ENCODE peak calls at places on chromosomes 16 and 17, in eight cellular contexts. S is NB4; T is cardiac fibroblast; V is tibial nerve; F is CD8-positive, alpha-beta T cell; A is tibial artery; H is esophagus squamous epithelium; Q is fibroblast of the aortic adventitia. K is an unnamed sample.

GRCh38 chr16:88699180-88699579 is 7.0 kb downstream of the RNF166 start:
- DNase-seq in S (no peak), T (no peak), V (no peak), F (no peak), A (no peak), H (no peak), Q (no peak), K (no peak)

GRCh38 chr17:8922451-8922850 is 43.1 kb downstream of the PIK3R5 start:
- DNase-seq in S (peak; percentile 77), T (peak; percentile 88), V (no peak), F (no peak), A (no peak), H (no peak), Q (peak; percentile 81), K (peak; percentile 87)

GRCh38 chr17:72136692-72137550 is 16.1 kb downstream of the SOX9 start:
- DNase-seq in S (no peak), T (no peak), V (no peak), F (no peak), A (no peak), H (no peak), Q (peak; percentile 35), K (no peak)

GRCh38 chr16:66871840-66872239 is 8.5 kb upstream of the PDP2 start:
- DNase-seq in S (no peak), T (no peak), V (no peak), F (no peak), A (no peak), H (no peak), Q (no peak), K (no peak)

GRCh38 chr17:37848690-37849616 is 75.3 kb upstream of the TBC1D3K start:
- DNase-seq in S (peak; percentile 85), T (peak; percentile 39), V (no peak), F (no peak), A (no peak), H (no peak), Q (no peak), K (peak; percentile 80)

GRCh38 chr16:80231888-80232287 is 308.9 kb upstream of the DYNLRB2 start:
- DNase-seq in S (no peak), T (peak; percentile 2), V (no peak), F (no peak), A (no peak), H (no peak), Q (peak; percentile 58), K (peak; percentile 10)

GRCh38 chr16:3243882-3244281 is 8.9 kb upstream of the ZNF200 start:
- DNase-seq in S (no peak), T (no peak), V (no peak), F (no peak), A (no peak), H (no peak), Q (no peak), K (no peak)

GRCh38 chr17:59381716-59382570 is 50.5 kb downstream of the YPEL2 start:
- DNase-seq in S (no peak), T (peak; percentile 48), V (no peak), F (no peak), A (peak; percentile 75), H (no peak), Q (peak; percentile 25), K (no peak)

GRCh38 chr16:83744521-83744981 is 63.2 kb upstream of the HSBP1 start:
- DNase-seq in S (peak; percentile 86), T (no peak), V (no peak), F (no peak), A (peak; percentile 65), H (no peak), Q (no peak), K (peak; percentile 45)

GRCh38 chr16:89066746-89067145 is 26.9 kb upstream of the ACSF3 start:
- DNase-seq in S (no peak), T (no peak), V (no peak), F (no peak), A (no peak), H (no peak), Q (no peak), K (no peak)

GRCh38 chr17:17692353-17693252 is 11.3 kb downstream of the RAI1 start:
- DNase-seq in S (no peak), T (no peak), V (no peak), F (no peak), A (no peak), H (no peak), Q (no peak), K (no peak)

GRCh38 chr17:65819810-65820209 is 258.4 kb upstream of the AXIN2 start:
- DNase-seq in S (no peak), T (no peak), V (no peak), F (no peak), A (no peak), H (no peak), Q (no peak), K (no peak)

GRCh38 chr16:70694517-70695218 is 8.8 kb upstream of the MTSS2 start:
- DNase-seq in S (no peak), T (no peak), V (no peak), F (no peak), A (no peak), H (no peak), Q (no peak), K (no peak)

GRCh38 chr16:49500211-49500610 is 126.6 kb downstream of the C16orf78 start:
- DNase-seq in S (no peak), T (no peak), V (no peak), F (no peak), A (no peak), H (no peak), Q (no peak), K (no peak)

GRCh38 chr16:49497466-49497865 is 123.9 kb downstream of the C16orf78 start:
- DNase-seq in S (no peak), T (no peak), V (no peak), F (no peak), A (peak; percentile 11), H (no peak), Q (no peak), K (no peak)

GRCh38 chr16:49496656-49497055 is 123.1 kb downstream of the C16orf78 start:
- DNase-seq in S (no peak), T (no peak), V (no peak), F (no peak), A (peak; percentile 7), H (no peak), Q (no peak), K (no peak)

GRCh38 chr16:49498241-49499017 is 124.8 kb downstream of the C16orf78 start:
- DNase-seq in S (no peak), T (no peak), V (no peak), F (no peak), A (no peak), H (no peak), Q (no peak), K (no peak)

GRCh38 chr16:49499018-49499785 is 125.6 kb downstream of the C16orf78 start:
- DNase-seq in S (no peak), T (no peak), V (no peak), F (no peak), A (peak; percentile 12), H (no peak), Q (no peak), K (no peak)
- H3K4me3 ChIP-seq in S (no peak overlapping the region), T (no peak overlapping the region), V (no peak overlapping the region), F (no peak overlapping the region), A (no peak overlapping the region), H (no peak overlapping the region), Q (no peak overlapping the region), K (no peak overlapping the region)

DNA sequence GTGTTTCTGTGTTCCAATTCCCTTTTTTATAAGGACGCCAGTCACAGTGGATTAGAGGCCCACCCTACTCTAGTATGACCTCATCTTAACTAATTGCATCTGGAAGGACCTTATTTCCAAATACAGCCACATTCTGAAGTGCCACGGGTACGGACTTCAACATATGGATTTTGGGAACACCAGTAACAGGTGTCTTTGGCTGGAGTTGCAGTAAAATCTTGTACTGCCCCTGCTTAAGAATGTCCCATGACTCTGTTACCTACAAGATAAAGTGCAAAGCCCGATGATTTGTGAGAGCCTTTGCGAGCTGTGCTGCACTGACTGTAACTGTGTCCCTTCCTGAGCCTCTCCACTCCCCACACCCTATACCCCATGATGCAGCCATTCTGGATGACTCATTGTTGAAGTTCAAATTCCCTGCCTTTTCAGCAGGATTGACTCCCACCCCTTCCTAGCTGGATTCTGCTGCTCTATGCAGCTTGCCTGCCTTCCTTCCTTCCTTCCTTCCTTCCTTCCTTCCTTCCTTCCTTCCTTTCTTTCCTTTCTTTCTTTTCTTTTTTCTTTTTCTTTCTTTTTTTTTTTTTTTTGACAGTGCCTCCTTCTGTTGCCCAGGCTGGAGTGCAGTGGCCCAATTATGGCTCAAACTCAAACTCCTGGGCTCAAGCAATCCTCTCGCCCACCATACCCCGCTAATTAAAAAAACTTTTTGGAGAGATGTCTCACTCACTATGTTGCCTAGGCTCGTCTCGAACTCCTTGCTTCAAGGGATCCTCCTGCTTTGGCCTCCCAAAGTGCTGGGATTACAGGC is 2.1 kb downstream of the HCRT start:
- DNase-seq in S (no peak), T (peak; percentile 25), V (no peak), F (no peak), A (no peak), H (no peak), Q (peak; percentile 28), K (peak; percentile 38)
- TF ChIP-seq CTCF in S (no peak), T (no peak), V (no peak), F (no peak), A (no peak), H (no peak), Q (no peak), K (no peak)

DNA sequence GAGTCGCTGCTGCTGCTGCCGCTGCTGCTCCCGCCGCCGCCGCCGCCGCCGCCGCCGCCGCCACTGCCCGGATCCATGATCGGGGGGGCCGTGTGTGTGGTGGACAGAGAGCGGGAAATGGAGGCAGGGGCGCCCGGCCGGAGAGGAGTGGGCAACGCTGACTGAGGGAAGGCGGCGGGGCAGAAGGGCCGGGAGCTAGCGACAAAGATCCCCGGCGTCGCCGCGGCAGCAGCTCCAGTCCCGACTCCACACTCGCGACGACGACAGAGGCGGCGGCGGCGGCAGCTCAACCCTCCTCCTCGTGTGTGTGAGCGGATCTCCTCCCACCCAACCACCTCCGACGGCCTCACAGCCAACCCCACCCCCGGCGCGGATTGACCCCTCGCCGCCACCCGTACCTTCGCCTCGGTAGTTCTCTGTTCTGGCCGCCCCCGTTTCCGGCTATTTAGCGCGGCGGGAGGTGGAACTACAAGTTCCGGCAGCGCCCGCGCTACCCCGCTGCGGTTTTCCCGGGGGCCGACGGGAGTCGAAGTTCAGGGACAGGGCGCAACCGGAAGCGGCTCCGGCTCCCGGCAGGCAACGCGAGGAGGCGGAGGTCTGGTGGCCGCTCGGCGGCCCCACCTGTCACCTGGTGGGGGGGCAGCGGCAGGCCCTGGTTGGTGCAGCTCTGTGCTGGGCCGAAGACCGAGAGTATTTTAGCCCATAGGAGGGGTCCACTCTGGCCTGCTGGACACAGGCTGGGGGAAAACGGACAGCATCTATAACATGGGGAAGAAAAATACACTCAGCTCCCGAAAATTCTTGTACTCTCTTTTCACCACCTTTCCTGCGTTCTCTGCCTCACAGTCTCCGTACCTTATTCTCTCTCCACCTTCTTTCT is at the start of gene GSPT1:
- DNase-seq in S (peak; percentile 99), T (peak; percentile 98), V (peak; percentile 98), F (peak; percentile 99), A (peak; percentile 98), H (peak; percentile 97), Q (peak; percentile 97), K (peak; percentile 99)
- H3K4me3 ChIP-seq in S (peak within 1 kb of the TSS; percentile 95), T (peak within 1 kb of the TSS; percentile 90), V (peak within 1 kb of the TSS; percentile 86), F (peak within 1 kb of the TSS; percentile 52), A (peak within 1 kb of the TSS; percentile 80), H (peak within 1 kb of the TSS; percentile 66), Q (peak within 1 kb of the TSS; percentile 78), K (peak within 1 kb of the TSS; percentile 94)

DNA sequence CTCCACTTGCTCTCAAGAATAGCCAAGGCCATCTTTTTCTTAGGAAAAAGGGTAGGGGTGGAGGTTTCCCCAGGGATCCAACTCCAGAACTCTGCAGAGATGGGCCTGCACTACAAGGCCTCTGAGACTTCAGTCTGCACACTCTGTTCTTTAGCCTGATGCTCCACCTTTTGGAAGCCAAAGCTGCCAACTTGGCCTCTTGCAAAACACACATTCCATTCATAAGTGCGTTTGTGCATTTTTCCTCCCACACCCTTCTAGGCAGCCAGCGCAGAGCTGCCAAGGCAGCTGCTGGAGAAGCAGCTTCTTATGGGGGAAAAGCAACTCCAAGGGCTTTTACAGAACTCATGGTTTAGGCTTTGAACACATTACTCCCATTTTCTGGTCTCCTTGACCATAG is 45.3 kb downstream of the REXO5 start:
- DNase-seq in S (peak; percentile 12), T (peak; percentile 99), V (peak; percentile 72), F (no peak), A (peak; percentile 90), H (no peak), Q (peak; percentile 99), K (peak; percentile 93)
- TF ChIP-seq CTCF in S (no peak), T (no peak), V (no peak), F (no peak), A (no peak), H (no peak), Q (no peak), K (no peak)

K was measured in fibroblast of villous mesenchyme.